ENCODE peak calls at places on chromosomes 2 and 18, in five cellular contexts. M, A, Y, Q and U are unnamed samples.

GRCh38 chr18:36298113-36298701 is 694 bp downstream of the FHOD3 start:
- DNase-seq in M (no peak), A (no peak), Y (no peak), Q (no peak), U (no peak)

GRCh38 chr2:236945431-236946016 is 140.2 kb upstream of the COPS8 start:
- DNase-seq in M (no peak), A (no peak), Y (no peak), Q (no peak), U (no peak)

GRCh38 chr2:96962567-96963203 is 23.7 kb downstream of the FAM178B start:
- DNase-seq in M (no peak), A (no peak), Y (no peak), Q (peak; percentile 85), U (peak; percentile 91)

GRCh38 chr18:1361931-1362330 is 457.3 kb downstream of the ADCYAP1 start:
- DNase-seq in M (no peak), A (no peak), Y (no peak), Q (no peak), U (no peak)

GRCh38 chr18:48084858-48085257 is 154.4 kb upstream of the SMAD2 start:
- DNase-seq in M (no peak), A (no peak), Y (no peak), Q (no peak), U (no peak)

GRCh38 chr2:42878581-42878980 is 86.2 kb upstream of the HAAO start:
- DNase-seq in M (no peak), A (no peak), Y (no peak), Q (no peak), U (no peak)

GRCh38 chr2:201860541-201861154 is 54.3 kb downstream of the CDK15 start:
- DNase-seq in M (peak; percentile 48), A (peak; percentile 68), Y (peak; percentile 17), Q (peak; percentile 7), U (peak; percentile 3)

GRCh38 chr2:85768713-85769112 is 14.9 kb downstream of the ATOH8 start:
- DNase-seq in M (no peak), A (peak; percentile 74), Y (no peak), Q (no peak), U (no peak)

GRCh38 chr2:74002515-74003391 is 18.0 kb downstream of the TET3 start:
- DNase-seq in M (peak; percentile 80), A (peak; percentile 79), Y (no peak), Q (peak; percentile 71), U (peak; percentile 72)